ENCODE peak calls at places on chromosomes 3 and 15, in six cellular contexts. V is heart left ventricle, B is fibroblast of lung, H is NB4, I is foreskin fibroblast, O is fibroblast of pulmonary artery. U is an unnamed sample.

GRCh38 chr3:5389057-5389456 is 201.6 kb downstream of the EDEM1 start:
- DNase-seq in V (no peak), O (no peak), B (no peak), H (no peak), I (no peak), U (no peak)

GRCh38 chr15:32993285-32993684 is 201.2 kb downstream of the FMN1 start:
- DNase-seq in H (peak), V (no peak), I (peak), B (peak), O (peak), U (peak)

GRCh38 chr15:74497584-74497983 is 36.6 kb upstream of the UBL7 start:
- DNase-seq in I (peak), O (no peak), V (no peak), B (no peak), H (peak), U (peak)

GRCh38 chr3:126358038-126358815 is 1.0 kb upstream of the KLF15 start:
- DNase-seq in O (no peak), I (no peak), B (peak), H (peak), V (no peak), U (no peak)

GRCh38 chr3:155101398-155101797 is 21.3 kb downstream of the MME start:
- DNase-seq in I (peak), V (peak), H (no peak), O (peak), B (peak), U (peak)

GRCh38 chr3:113097821-113098516 is 107.2 kb downstream of the GTPBP8 start:
- DNase-seq in B (peak), I (peak), V (no peak), O (peak), H (no peak), U (peak)

GRCh38 chr3:126267169-126267975 is 87.0 kb upstream of the ALDH1L1 start:
- DNase-seq in I (peak), O (peak), V (peak), B (peak), H (peak), U (peak)

GRCh38 chr3:48690846-48691458 is 5.2 kb upstream of the NCKIPSD start:
- DNase-seq in V (no peak), I (no peak), O (no peak), H (no peak), B (no peak), U (no peak)

GRCh38 chr3:188734395-188734794 is 437.4 kb upstream of the TPRG1 start:
- DNase-seq in O (no peak), H (no peak), V (no peak), I (peak), B (no peak), U (no peak)

GRCh38 chr15:47293763-47294162 is 423.5 kb upstream of the SEMA6D start:
- DNase-seq in O (peak), V (peak), H (no peak), I (peak), B (peak), U (peak)

GRCh38 chr3:13133011-13133410 is 59.8 kb upstream of the IQSEC1 start:
- DNase-seq in H (no peak), O (no peak), V (no peak), B (no peak), I (no peak), U (no peak)

GRCh38 chr3:65751123-65751700 is 287.5 kb downstream of the MAGI1 start:
- DNase-seq in I (peak), O (peak), H (peak), B (peak), V (peak), U (peak)

GRCh38 chr3:48556796-48557626 is at the start of gene PFKFB4:
- DNase-seq in V (peak), O (peak), B (peak), I (peak), H (peak), U (peak)

GRCh38 chr15:37093480-37094410 is 6.6 kb downstream of the MEIS2 start:
- DNase-seq in H (no peak), O (peak), V (no peak), B (peak), I (peak), U (peak)

GRCh38 chr3:62954579-62954978 is 79.4 kb upstream of the CADPS start:
- DNase-seq in B (no peak), V (no peak), O (no peak), I (no peak), H (peak), U (no peak)

GRCh38 chr3:59695858-59696257 is 646.0 kb upstream of the CFAP20DC start:
- DNase-seq in V (no peak), O (no peak), H (no peak), I (no peak), B (no peak), U (no peak)

GRCh38 chr15:70056091-70056680 is 41.5 kb downstream of the TLE3 start:
- DNase-seq in V (no peak), B (no peak), O (no peak), I (no peak), H (no peak), U (no peak)

GRCh38 chr3:57370331-57370730 is 77.8 kb upstream of the ASB14 start:
- DNase-seq in V (no peak), H (no peak), B (peak), O (no peak), I (no peak), U (no peak)

GRCh38 chr15:101187820-101188516 is 63.9 kb downstream of the CHSY1 start:
- DNase-seq in H (no peak), V (peak), O (peak), I (peak), B (peak), U (peak)

GRCh38 chr3:23175361-23176073 is 27.6 kb upstream of the UBE2E2 start:
- DNase-seq in O (peak), I (peak), V (no peak), H (no peak), B (no peak), U (peak)

GRCh38 chr3:111910806-111911205 is 51.7 kb downstream of the PHLDB2 start:
- DNase-seq in O (peak), H (no peak), V (no peak), B (peak), I (peak), U (peak)

GRCh38 chr3:125478321-125478720 is 41.7 kb downstream of the SNX4 start:
- DNase-seq in H (no peak), O (peak), B (peak), I (peak), V (no peak), U (peak)

GRCh38 chr15:90205050-90205848 is 4.1 kb downstream of the SEMA4B start:
- DNase-seq in B (no peak), I (no peak), H (no peak), O (no peak), V (no peak), U (no peak)

GRCh38 chr3:55571913-55572312 is 84.8 kb upstream of the WNT5A start:
- DNase-seq in O (peak), I (no peak), B (no peak), H (no peak), V (peak), U (no peak)

GRCh38 chr3:14266361-14266760 is 87.7 kb downstream of the LSM3 start:
- DNase-seq in O (peak), H (no peak), I (peak), B (peak), V (peak), U (peak)

GRCh38 chr15:42080585-42081462 is 13.5 kb downstream of the PLA2G4D start:
- DNase-seq in I (peak), B (peak), H (no peak), O (peak), V (no peak), U (peak)

GRCh38 chr3:15207836-15208504 is 1.9 kb downstream of the CAPN7 start:
- DNase-seq in B (peak), H (no peak), V (no peak), O (no peak), I (no peak), U (no peak)

GRCh38 chr3:159586587-159587202 is 401.9 kb upstream of the IL12A start:
- DNase-seq in H (peak), B (peak), I (peak), O (peak), V (no peak), U (peak)

GRCh38 chr15:43777293-43777819 is 590 bp upstream of the ELL3 start:
- DNase-seq in I (peak), V (peak), B (peak), O (peak), H (peak), U (peak)

GRCh38 chr15:70199601-70200000 is 101.9 kb upstream of the TLE3 start:
- DNase-seq in H (peak), I (no peak), O (no peak), V (no peak), B (no peak), U (no peak)

GRCh38 chr3:42504334-42505202 is 2.1 kb downstream of the VIPR1 start:
- DNase-seq in B (no peak), H (no peak), O (no peak), I (no peak), V (peak), U (no peak)

GRCh38 chr3:72099331-72100061 is 314.5 kb upstream of the PROK2 start:
- DNase-seq in V (no peak), I (no peak), B (no peak), O (no peak), H (no peak), U (no peak)

GRCh38 chr3:72102057-72102711 is 317.2 kb upstream of the PROK2 start:
- DNase-seq in H (peak), V (no peak), B (no peak), I (no peak), O (no peak), U (no peak)

GRCh38 chr3:72100626-72101187 is 315.8 kb upstream of the PROK2 start:
- DNase-seq in B (peak), V (peak), I (peak), H (peak), O (peak), U (peak)

GRCh38 chr3:72101538-72101937 is 316.6 kb upstream of the PROK2 start:
- DNase-seq in V (no peak), I (no peak), H (no peak), O (no peak), B (no peak), U (no peak)

GRCh38 chr3:72100062-72100511 is 315.1 kb upstream of the PROK2 start:
- DNase-seq in V (no peak), I (peak), B (no peak), O (no peak), H (peak), U (no peak)
- H3K4me3 ChIP-seq in V (peak), I (peak), B (no peak), O (no peak), H (no peak), U (no peak)

GRCh38 chr3:8421267-8421666 is 80.4 kb upstream of the LMCD1 start:
- DNase-seq in O (no peak), I (no peak), H (peak), V (no peak), B (no peak), U (no peak)
- TF ChIP-seq CTCF in O (no peak), I (no peak), H (no peak), V (no peak), B (no peak), U (no peak)

GRCh38 chr3:179655236-179655635 is 2.4 kb downstream of the USP13 start:
- DNase-seq in H (no peak), O (no peak), V (no peak), I (no peak), B (no peak), U (no peak)
- H3K4me3 ChIP-seq in H (no peak), O (no peak), V (no peak), I (no peak), B (no peak), U (no peak)

DNA sequence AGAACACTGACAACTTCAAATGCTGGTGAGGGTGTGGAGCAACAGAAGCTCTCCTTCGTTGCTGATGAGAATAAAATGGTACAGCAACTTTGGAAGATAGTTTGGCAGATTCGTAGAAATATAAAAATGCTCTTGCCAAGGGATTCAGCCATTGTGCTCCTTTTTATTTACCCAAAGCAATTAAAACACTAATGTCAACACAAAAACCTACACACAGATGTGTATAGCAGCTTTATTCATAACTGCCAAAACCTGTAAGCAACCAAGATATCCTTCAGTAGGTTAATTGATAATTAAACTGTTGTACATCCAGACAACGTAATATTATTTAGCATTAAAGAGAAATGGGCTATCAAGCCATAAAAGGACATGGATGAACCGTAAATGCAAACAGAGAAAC is 37.8 kb upstream of the LSAMP start:
- DNase-seq in H (no peak), I (no peak), O (no peak), B (no peak), V (no peak), U (no peak)
- TF ChIP-seq CTCF in H (no peak), I (no peak), O (no peak), B (no peak), V (no peak), U (no peak)

DNA sequence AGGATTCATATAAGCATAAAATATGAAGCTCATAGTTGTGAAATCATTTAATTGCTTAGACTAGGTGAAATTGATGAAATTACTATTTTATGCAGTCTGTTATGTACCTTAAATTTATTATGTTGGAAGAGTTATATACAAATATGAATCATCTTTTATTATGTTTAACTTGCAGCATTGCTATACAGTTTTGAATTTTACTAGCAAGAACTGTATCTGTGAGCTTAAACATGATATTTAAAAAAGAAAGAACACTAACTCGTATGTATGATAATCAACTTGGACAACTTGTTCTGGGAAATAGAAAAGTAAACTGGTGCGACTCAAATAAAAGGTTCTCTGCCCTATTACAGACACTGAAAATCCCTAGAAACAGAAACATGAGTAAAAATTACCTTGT is 1.8 kb downstream of the STX19 start:
- DNase-seq in I (no peak), B (no peak), O (no peak), V (no peak), H (no peak), U (no peak)
- H3K4me3 ChIP-seq in I (no peak), B (no peak), O (no peak), V (no peak), H (no peak), U (no peak)

DNA sequence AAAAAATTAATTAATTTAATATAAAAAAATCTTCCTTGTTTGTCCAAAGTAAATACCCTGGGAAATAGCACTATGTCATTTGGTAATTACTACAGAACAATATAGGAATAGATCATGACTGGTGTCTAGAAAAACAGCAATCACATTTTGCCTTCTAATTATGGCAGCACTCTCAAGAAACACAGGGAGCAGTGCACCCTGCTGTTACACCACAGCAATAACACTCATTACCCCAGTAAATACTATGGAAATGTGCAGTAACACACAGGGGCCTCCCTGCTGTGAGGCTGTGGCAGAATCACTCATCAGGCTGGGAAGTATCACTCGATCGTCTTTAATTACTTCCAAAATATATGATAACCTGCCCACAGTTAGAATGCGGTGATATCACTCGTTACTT is 646.0 kb downstream of the TUSC7 start:
- DNase-seq in H (peak), O (peak), V (no peak), B (peak), I (peak), U (peak)
- TF ChIP-seq CTCF in H (peak), O (peak), V (peak), B (peak), I (peak), U (peak)

DNA sequence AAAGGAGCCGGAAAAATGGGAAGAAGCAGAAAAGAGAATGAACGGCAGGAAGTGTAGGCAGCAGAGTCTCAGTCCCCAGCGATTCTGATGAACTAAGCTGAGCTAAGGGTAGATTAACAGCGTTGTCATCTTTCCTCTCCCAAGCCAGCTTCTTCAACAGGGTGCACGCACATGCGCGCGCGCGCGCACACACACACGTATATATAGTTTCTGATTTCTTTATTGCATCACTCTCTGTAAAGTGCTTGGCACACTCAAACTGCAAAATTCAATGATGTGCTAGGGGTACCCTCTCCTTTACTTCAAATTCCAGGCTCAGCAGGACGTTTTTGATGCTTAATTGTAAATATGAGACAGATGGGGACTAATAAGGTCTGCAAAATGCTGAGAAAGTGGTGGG is 26.1 kb upstream of the VPS8 start:
- DNase-seq in I (peak), H (peak), B (no peak), O (no peak), V (no peak), U (peak)
- H3K4me3 ChIP-seq in I (peak), H (peak), B (no peak), O (no peak), V (peak), U (no peak)

DNA sequence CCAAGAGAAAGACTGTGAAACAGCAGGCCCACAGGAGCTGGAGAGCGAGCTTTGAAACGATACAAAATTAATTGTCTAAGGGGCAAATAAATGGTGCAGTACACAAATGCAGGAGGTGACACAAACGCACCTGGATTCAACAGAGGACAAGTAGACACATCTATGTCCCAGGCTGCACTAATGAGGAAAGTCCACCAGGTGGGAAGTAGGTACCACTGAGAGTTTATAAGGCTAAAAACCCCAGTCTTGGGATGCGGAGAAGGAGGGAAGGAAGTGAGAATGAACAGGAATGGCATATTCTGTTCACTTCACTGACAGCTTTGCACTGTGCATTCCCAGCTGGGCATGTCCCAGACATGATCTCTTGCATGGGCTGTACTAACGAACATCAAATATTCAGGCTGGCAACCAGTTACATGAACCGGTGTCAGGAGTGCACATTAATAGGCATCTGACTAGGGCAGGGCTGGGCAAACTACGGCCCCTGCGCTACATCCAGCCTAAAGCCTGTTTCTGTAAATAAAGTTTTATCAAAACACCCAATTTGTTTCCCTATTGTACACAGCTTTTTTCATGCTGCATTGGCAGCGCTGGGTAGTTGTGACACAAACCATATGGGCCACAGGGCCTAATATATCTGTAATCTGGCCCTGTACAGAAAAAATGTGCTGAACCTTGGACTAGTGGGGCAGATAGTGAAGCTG is 107.1 kb downstream of the IGF2BP2 start:
- DNase-seq in B (peak), I (peak), H (no peak), O (no peak), V (no peak), U (peak)
- TF ChIP-seq CTCF in B (no peak), I (no peak), H (no peak), O (no peak), V (no peak), U (peak)

U was measured in fibroblast of the aortic adventitia.